ENCODE peak calls at places on chromosomes 16 and 17, in four cellular contexts. Z is RPMI7951, G is NCI-H2171 treated with DMSO at 0.1 percent for 48 hours, B is Daoy. F is an unnamed sample.

GRCh38 chr16:81745704-81746558 is 33.2 kb upstream of the PLCG2 start:
- DNase-seq in B (peak), Z (peak), G (peak), F (peak)

GRCh38 chr17:3794890-3795757 is 5.9 kb downstream of the ITGAE start:
- DNase-seq in G (no peak), Z (peak), B (peak), F (peak)

GRCh38 chr16:3137267-3137666 is 2.4 kb downstream of the ZNF213 start:
- DNase-seq in G (no peak), Z (no peak), B (no peak), F (no peak)

GRCh38 chr17:29060475-29060874 is 17.5 kb downstream of the PIPOX start:
- DNase-seq in G (no peak), Z (no peak), B (no peak), F (no peak)

GRCh38 chr16:24986512-24987303 is 28.5 kb downstream of the ARHGAP17 start:
- DNase-seq in G (no peak), Z (peak), B (peak), F (no peak)

GRCh38 chr17:42578282-42578869 is 847 bp upstream of the PSMC3IP start:
- DNase-seq in G (peak), Z (peak), B (peak), F (peak)

GRCh38 chr17:79871131-79871530 is 31.9 kb upstream of the CBX4 start:
- DNase-seq in B (no peak), G (no peak), Z (no peak), F (no peak)

GRCh38 chr17:33602981-33603380 is 309.9 kb upstream of the ASIC2 start:
- DNase-seq in B (peak), Z (no peak), G (no peak), F (peak)

GRCh38 chr16:1076801-1077576 is 4.4 kb downstream of the SSTR5 start:
- DNase-seq in Z (no peak), G (no peak), B (no peak), F (no peak)

GRCh38 chr17:17994271-17994670 is 21.6 kb downstream of the DRC3 start:
- DNase-seq in B (peak), Z (peak), G (peak), F (peak)

GRCh38 chr16:3880623-3881498 is at the start of gene CREBBP:
- DNase-seq in Z (peak), G (peak), B (peak), F (peak)

GRCh38 chr17:68057531-68057952 is 22.0 kb downstream of the KPNA2 start:
- DNase-seq in Z (peak), B (no peak), G (no peak), F (peak)

GRCh38 chr16:26645629-26646028 is 421.1 kb upstream of the C16orf82 start:
- DNase-seq in G (no peak), B (no peak), Z (no peak), F (peak)

GRCh38 chr17:796609-797008 is 14.5 kb downstream of the MRM3 start:
- DNase-seq in Z (no peak), B (no peak), G (no peak), F (no peak)

GRCh38 chr16:19223235-19223847 is 55.3 kb downstream of the SYT17 start:
- DNase-seq in B (peak), Z (peak), G (no peak), F (no peak)

GRCh38 chr17:17098426-17099035 is 56.3 kb downstream of the MPRIP start:
- DNase-seq in G (no peak), Z (no peak), B (no peak), F (no peak)

F was measured in NCI-H69.